ENCODE peak calls at places on chromosomes 5 and 9, in five cellular contexts. B, I, E, Z and U are unnamed samples.
A peak's percentile ranks its signal among the peaks of the same experiment; 100 is the strongest.

GRCh38 chr9:137482094-137482781 is 23.1 kb upstream of the NSMF start:
- DNase-seq in Z (no peak), I (peak; percentile 86), E (peak; percentile 63), B (peak; percentile 67), U (peak; percentile 57)

GRCh38 chr9:131577005-131578000 is 32.0 kb downstream of the PRRT1B start:
- DNase-seq in E (no peak), I (no peak), Z (no peak), B (no peak), U (no peak)

GRCh38 chr5:65672787-65673186 is 48.0 kb downstream of the SHLD3 start:
- DNase-seq in E (peak; percentile 67), Z (no peak), B (no peak), I (peak; percentile 83), U (no peak)

GRCh38 chr5:96256795-96257470 is 176.1 kb downstream of the PCSK1 start:
- DNase-seq in B (no peak), I (peak; percentile 91), E (peak; percentile 86), Z (peak; percentile 2), U (no peak)

GRCh38 chr5:85484982-85485574 is 1100.4 kb upstream of the EDIL3 start:
- DNase-seq in Z (no peak), E (no peak), B (no peak), I (no peak), U (no peak)

GRCh38 chr5:16994576-16994975 is 58.5 kb upstream of the MYO10 start:
- DNase-seq in I (peak; percentile 36), Z (peak; percentile 52), B (no peak), E (no peak), U (no peak)

GRCh38 chr9:137478613-137479314 is 19.6 kb upstream of the NSMF start:
- DNase-seq in Z (no peak), B (no peak), E (peak; percentile 19), I (peak; percentile 82), U (no peak)

GRCh38 chr5:95069948-95070347 is 214.9 kb downstream of the MCTP1 start:
- DNase-seq in I (no peak), Z (no peak), B (no peak), E (no peak), U (no peak)

GRCh38 chr5:140630296-140630695 is 2.7 kb downstream of the CD14 start:
- DNase-seq in E (peak; percentile 55), Z (no peak), B (no peak), I (peak; percentile 14), U (no peak)

GRCh38 chr5:132475939-132476852 is 14.4 kb downstream of the IRF1 start:
- DNase-seq in E (no peak), Z (no peak), I (no peak), B (no peak), U (no peak)

GRCh38 chr5:16005210-16005609 is 174.4 kb downstream of the MARCHF11 start:
- DNase-seq in Z (no peak), I (no peak), B (no peak), E (no peak), U (no peak)

GRCh38 chr9:69180670-69181069 is 6.6 kb downstream of the TJP2 start:
- DNase-seq in Z (no peak), E (peak; percentile 99), I (peak; percentile 98), B (no peak), U (peak; percentile 92)

GRCh38 chr9:87667164-87667738 is 58.7 kb upstream of the CTSL start:
- DNase-seq in B (no peak), E (no peak), I (peak; percentile 20), Z (no peak), U (no peak)

GRCh38 chr9:89038354-89039091 is 47.3 kb downstream of the S1PR3 start:
- DNase-seq in B (no peak), Z (no peak), I (peak; percentile 94), E (peak; percentile 90), U (peak; percentile 83)

GRCh38 chr9:107243757-107244156 is 39.3 kb upstream of the RAD23B start:
- DNase-seq in E (peak; percentile 31), I (peak; percentile 55), Z (no peak), B (no peak), U (no peak)

GRCh38 chr5:102341918-102342317 is 45.8 kb upstream of the SLCO4C1 start:
- DNase-seq in I (no peak), Z (no peak), E (no peak), B (no peak), U (no peak)

GRCh38 chr9:119933191-119933590 is 564.0 kb upstream of the BRINP1 start:
- DNase-seq in E (no peak), I (no peak), Z (no peak), B (no peak), U (no peak)

GRCh38 chr5:45383985-45384384 is 312.2 kb downstream of the HCN1 start:
- DNase-seq in I (no peak), Z (no peak), B (no peak), E (no peak), U (no peak)

GRCh38 chr9:130239363-130239695 is 26.2 kb upstream of the HMCN2 start:
- DNase-seq in I (no peak), Z (no peak), E (no peak), B (no peak), U (no peak)

GRCh38 chr5:65981548-65981947 is 55.2 kb downstream of the ERBIN start:
- DNase-seq in I (no peak), Z (no peak), E (no peak), B (no peak), U (no peak)

GRCh38 chr5:139061856-139062255 is 136.3 kb downstream of the SIL1 start:
- DNase-seq in Z (peak; percentile 9), B (no peak), E (no peak), I (no peak), U (no peak)

GRCh38 chr5:123120197-123120596 is 31.2 kb downstream of the PRDM6 start:
- DNase-seq in B (no peak), Z (no peak), E (no peak), I (no peak), U (no peak)

GRCh38 chr5:123122273-123122672 is 33.2 kb downstream of the PRDM6 start:
- DNase-seq in E (no peak), B (no peak), I (no peak), Z (no peak), U (no peak)

GRCh38 chr5:123117989-123118388 is 28.9 kb downstream of the PRDM6 start:
- DNase-seq in B (no peak), E (no peak), I (no peak), Z (no peak), U (no peak)

GRCh38 chr5:123116757-123117156 is 27.7 kb downstream of the PRDM6 start:
- DNase-seq in I (no peak), Z (no peak), B (no peak), E (peak; percentile 8), U (no peak)

DNA sequence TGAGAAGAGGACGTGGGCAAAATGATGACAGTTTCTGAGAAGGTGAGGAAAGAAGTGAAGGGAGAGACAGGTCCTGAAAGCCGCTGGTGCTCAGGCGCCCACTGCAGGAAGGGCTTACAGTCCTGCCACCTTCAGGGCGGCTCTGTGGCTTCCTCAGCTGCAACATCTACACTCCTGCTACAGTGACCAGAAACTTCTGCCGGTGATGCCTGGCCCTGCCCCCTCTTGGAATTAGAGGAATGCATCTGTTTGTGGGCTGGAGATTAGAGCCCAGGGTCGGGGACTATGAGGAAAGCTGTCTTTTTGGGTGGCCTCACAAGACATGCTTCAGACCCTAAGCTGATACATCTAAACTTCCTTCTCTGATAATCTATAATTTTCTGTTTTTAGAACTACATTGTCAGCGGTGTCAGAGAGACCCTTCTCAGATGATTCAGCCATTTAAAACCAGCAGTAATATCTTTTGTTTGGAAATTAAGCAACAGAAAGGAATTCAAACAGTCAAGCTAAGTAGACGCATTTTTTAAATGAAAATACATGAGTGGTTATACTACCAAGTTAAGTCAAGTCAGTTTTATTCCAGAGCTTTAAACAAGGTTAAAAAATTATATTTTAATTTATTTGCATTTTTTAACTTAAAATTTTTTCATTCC is 30.4 kb downstream of the PRDM6 start:
- DNase-seq in I (peak; percentile 13), Z (peak; percentile 72), E (peak; percentile 28), B (peak; percentile 46), U (no peak)
- TF ChIP-seq CTCF in I (peak; percentile 5), Z (peak; percentile 30), E (peak; percentile 29), B (no peak), U (no peak)

GRCh38 chr5:136057401-136057951 is 28.7 kb downstream of the TGFBI start:
- DNase-seq in E (no peak), Z (no peak), B (no peak), I (peak; percentile 39), U (no peak)

GRCh38 chr5:136056336-136056735 is 27.5 kb downstream of the TGFBI start:
- DNase-seq in I (no peak), B (no peak), E (no peak), Z (no peak), U (no peak)

GRCh38 chr5:136056771-136057335 is 28.1 kb downstream of the TGFBI start:
- DNase-seq in I (no peak), Z (no peak), B (no peak), E (no peak), U (no peak)

GRCh38 chr5:136058972-136059354 is 30.2 kb downstream of the TGFBI start:
- DNase-seq in Z (no peak), I (no peak), B (no peak), E (no peak), U (no peak)

GRCh38 chr5:136058031-136058971 is 29.5 kb downstream of the TGFBI start:
- DNase-seq in I (peak; percentile 97), Z (no peak), E (peak; percentile 98), B (peak; percentile 66), U (peak; percentile 89)
- TF ChIP-seq CTCF in I (peak; percentile 61), Z (peak; percentile 64), E (peak; percentile 80), B (peak; percentile 57), U (peak; percentile 51)

GRCh38 chr5:126483156-126483555 is 59.9 kb downstream of the GRAMD2B start:
- DNase-seq in B (no peak), I (peak; percentile 53), Z (no peak), E (no peak), U (peak; percentile 28)

GRCh38 chr5:126480824-126481223 is 57.6 kb downstream of the GRAMD2B start:
- DNase-seq in I (no peak), B (no peak), E (no peak), Z (no peak), U (no peak)

GRCh38 chr5:126479810-126480209 is 56.6 kb downstream of the GRAMD2B start:
- DNase-seq in E (no peak), B (no peak), I (no peak), Z (no peak), U (no peak)

GRCh38 chr5:126482591-126482990 is 59.4 kb downstream of the GRAMD2B start:
- DNase-seq in E (no peak), I (no peak), Z (no peak), B (no peak), U (no peak)

DNA sequence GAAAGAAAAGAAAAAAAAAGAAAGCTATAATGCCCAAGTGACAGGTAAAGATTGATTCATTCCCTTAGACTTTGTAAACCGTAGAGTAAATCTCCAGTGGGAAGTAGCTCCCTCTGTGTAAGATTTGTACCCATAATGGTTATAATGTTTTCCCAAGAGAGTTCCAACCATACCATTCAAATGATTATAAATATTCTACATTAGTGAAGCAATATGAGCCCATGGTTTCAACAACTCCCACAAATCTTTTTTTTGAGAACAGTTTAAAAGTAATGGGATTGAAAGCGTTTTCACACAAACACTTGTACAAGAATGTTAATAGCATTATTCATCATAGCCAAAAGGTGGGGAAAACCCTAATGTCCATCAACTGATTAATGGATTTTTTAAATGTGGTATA is 58.0 kb downstream of the GRAMD2B start:
- DNase-seq in Z (no peak), E (peak; percentile 39), B (no peak), I (peak; percentile 41), U (no peak)
- TF ChIP-seq CTCF in Z (no peak), E (no peak), B (no peak), I (no peak), U (no peak)

DNA sequence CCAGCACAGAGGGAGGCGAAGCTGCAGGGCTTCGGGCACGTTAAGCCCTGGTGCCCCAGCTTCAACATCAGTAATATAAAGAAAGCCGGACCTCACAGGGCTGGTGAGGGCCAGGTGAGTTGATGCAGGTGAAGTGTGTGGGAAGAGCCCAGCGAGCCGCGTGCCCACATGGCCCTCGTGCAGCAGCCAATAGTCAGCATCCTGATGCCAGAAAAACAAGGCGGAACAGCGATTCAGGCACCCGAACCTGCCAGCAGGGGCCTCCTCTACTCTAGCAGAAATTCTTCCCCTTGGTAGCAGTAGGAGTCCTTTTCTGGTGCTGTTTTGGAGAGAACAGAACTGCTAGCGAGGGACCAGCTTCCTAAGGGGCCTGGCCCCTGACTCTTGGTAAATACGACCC is 7.8 kb downstream of the MED10 start:
- DNase-seq in Z (no peak), B (no peak), E (no peak), I (no peak), U (no peak)
- TF ChIP-seq CTCF in Z (no peak), B (no peak), E (no peak), I (no peak), U (no peak)